ENCODE peak calls at places on chromosomes 11 and 22, in seven cellular contexts. One of them, this sample, is unnamed.

GRCh38 chr22:32123657-32124056 is 35.4 kb downstream of the C22orf42 start:
- DNase-seq in tibial nerve: no peak
- DNase-seq in mesenchymal stem cell: no peak
- DNase-seq in Calu3: peak
- DNase-seq in left lung: no peak
- DNase-seq in testis: no peak
- DNase-seq in foreskin fibroblast: no peak
- DNase-seq in this sample: no peak

GRCh38 chr11:65719887-65720236 is 736 bp downstream of the RNASEH2C start:
- DNase-seq in tibial nerve: no peak
- DNase-seq in mesenchymal stem cell: peak
- DNase-seq in Calu3: no peak
- DNase-seq in left lung: no peak
- DNase-seq in testis: no peak
- DNase-seq in foreskin fibroblast: peak
- DNase-seq in this sample: no peak

GRCh38 chr11:9265211-9266131 is at the start of gene DENND5A:
- DNase-seq in tibial nerve: peak
- DNase-seq in mesenchymal stem cell: peak
- DNase-seq in Calu3: peak
- DNase-seq in left lung: peak
- DNase-seq in testis: peak
- DNase-seq in foreskin fibroblast: peak
- DNase-seq in this sample: peak

GRCh38 chr11:58928082-58928574 is 11.2 kb upstream of the GLYATL1 start:
- DNase-seq in tibial nerve: no peak
- DNase-seq in mesenchymal stem cell: peak
- DNase-seq in Calu3: no peak
- DNase-seq in left lung: no peak
- DNase-seq in testis: no peak
- DNase-seq in foreskin fibroblast: peak
- DNase-seq in this sample: no peak

GRCh38 chr22:24768537-24769374 is 5.8 kb downstream of the PIWIL3 start:
- DNase-seq in tibial nerve: peak
- DNase-seq in mesenchymal stem cell: peak
- DNase-seq in Calu3: peak
- DNase-seq in left lung: no peak
- DNase-seq in testis: peak
- DNase-seq in foreskin fibroblast: peak
- DNase-seq in this sample: peak

GRCh38 chr22:43225609-43226008 is 38.7 kb upstream of the TTLL12 start:
- DNase-seq in tibial nerve: no peak
- DNase-seq in mesenchymal stem cell: peak
- DNase-seq in Calu3: no peak
- DNase-seq in left lung: no peak
- DNase-seq in testis: no peak
- DNase-seq in foreskin fibroblast: no peak
- DNase-seq in this sample: no peak

GRCh38 chr11:12354750-12355545 is 22.4 kb upstream of the PARVA start:
- DNase-seq in tibial nerve: no peak
- DNase-seq in mesenchymal stem cell: no peak
- DNase-seq in Calu3: no peak
- DNase-seq in left lung: no peak
- DNase-seq in testis: no peak
- DNase-seq in foreskin fibroblast: no peak
- DNase-seq in this sample: no peak

GRCh38 chr11:20008190-20008801 is 152.0 kb downstream of the DBX1 start:
- DNase-seq in tibial nerve: no peak
- DNase-seq in mesenchymal stem cell: no peak
- DNase-seq in Calu3: no peak
- DNase-seq in left lung: no peak
- DNase-seq in testis: no peak
- DNase-seq in foreskin fibroblast: no peak
- DNase-seq in this sample: no peak

GRCh38 chr11:45930031-45930794 is 7.8 kb downstream of the LARGE2 start:
- DNase-seq in tibial nerve: no peak
- DNase-seq in mesenchymal stem cell: no peak
- DNase-seq in Calu3: no peak
- DNase-seq in left lung: no peak
- DNase-seq in testis: no peak
- DNase-seq in foreskin fibroblast: no peak
- DNase-seq in this sample: no peak

GRCh38 chr11:83583953-83584352 is 297.8 kb upstream of the CCDC90B start:
- DNase-seq in tibial nerve: no peak
- DNase-seq in mesenchymal stem cell: peak
- DNase-seq in Calu3: no peak
- DNase-seq in left lung: no peak
- DNase-seq in testis: no peak
- DNase-seq in foreskin fibroblast: peak
- DNase-seq in this sample: peak

GRCh38 chr11:131977854-131978253 is 607.4 kb downstream of the NTM start:
- DNase-seq in tibial nerve: no peak
- DNase-seq in mesenchymal stem cell: peak
- DNase-seq in Calu3: no peak
- DNase-seq in left lung: no peak
- DNase-seq in testis: no peak
- DNase-seq in foreskin fibroblast: peak
- DNase-seq in this sample: no peak

This sample was measured in stromal cell of bone marrow.